ENCODE peak calls at places on chromosomes 1 and 21, in five cellular contexts. A is pancreas, H is stomach, R is vagina, K is kidney. I is an unnamed sample.
A peak's percentile ranks its signal among the peaks of the same experiment; 100 is the strongest.

GRCh38 chr1:61259379-61260148 is 177.2 kb downstream of the NFIA start:
- DNase-seq in R (no peak), A (no peak), H (no peak), K (no peak), I (no peak)

GRCh38 chr21:45263534-45263933 is 24.2 kb downstream of the POFUT2 start:
- DNase-seq in K (peak; percentile 19), A (peak; percentile 18), H (peak; percentile 16), R (peak; percentile 54), I (no peak)

GRCh38 chr1:89198500-89199072 is at the start of gene GBP4:
- DNase-seq in A (peak; percentile 61), H (peak; percentile 42), R (no peak), K (peak; percentile 75), I (peak; percentile 43)

GRCh38 chr1:30868833-30869435 is 39.6 kb downstream of the SDC3 start:
- DNase-seq in K (peak; percentile 43), A (no peak), H (no peak), R (no peak), I (no peak)

GRCh38 chr21:32702702-32703101 is 25.1 kb downstream of the SYNJ1 start:
- DNase-seq in A (no peak), R (no peak), K (no peak), H (no peak), I (no peak)

GRCh38 chr1:110538082-110538481 is 19.1 kb upstream of the KCNA10 start:
- DNase-seq in K (no peak), A (no peak), H (no peak), R (no peak), I (no peak)

GRCh38 chr1:170967042-170967910 is 31.9 kb downstream of the MROH9 start:
- DNase-seq in R (no peak), A (no peak), H (no peak), K (no peak), I (no peak)

GRCh38 chr1:173864179-173864867 is 3.5 kb downstream of the GAS5 start:
- DNase-seq in H (no peak), R (no peak), A (no peak), K (no peak), I (no peak)

GRCh38 chr1:9293512-9294439 is 1.1 kb downstream of the SPSB1 start:
- DNase-seq in K (no peak), A (peak; percentile 80), H (peak; percentile 33), R (no peak), I (peak; percentile 84)

GRCh38 chr1:153649867-153650235 is 8.7 kb upstream of the SNAPIN start:
- DNase-seq in A (peak; percentile 91), H (peak; percentile 93), K (no peak), R (no peak), I (no peak)

GRCh38 chr1:112956503-112957132 is 622 bp upstream of the SLC16A1 start:
- DNase-seq in R (peak; percentile 89), H (no peak), A (peak; percentile 62), K (peak; percentile 77), I (peak; percentile 34)

GRCh38 chr1:20472860-20473711 is 12.9 kb downstream of the CAMK2N1 start:
- DNase-seq in R (no peak), K (peak; percentile 89), A (no peak), H (peak; percentile 50), I (no peak)

GRCh38 chr1:150536836-150537731 is 12.1 kb upstream of the ADAMTSL4 start:
- DNase-seq in A (no peak), K (no peak), R (no peak), H (no peak), I (no peak)

GRCh38 chr1:10339815-10340214 is 59.0 kb upstream of the PGD start:
- DNase-seq in K (no peak), H (peak; percentile 32), R (no peak), A (no peak), I (no peak)

GRCh38 chr1:166588741-166589140 is 250.5 kb upstream of the POGK start:
- DNase-seq in H (no peak), R (no peak), K (no peak), A (no peak), I (no peak)

GRCh38 chr1:8334106-8334851 is 16.4 kb downstream of the SLC45A1 start:
- DNase-seq in R (no peak), K (peak; percentile 49), H (no peak), A (no peak), I (no peak)

GRCh38 chr1:200429221-200429751 is 19.4 kb upstream of the ZNF281 start:
- DNase-seq in A (no peak), R (no peak), K (no peak), H (no peak), I (no peak)

GRCh38 chr1:220368352-220369265 is 96.4 kb upstream of the RAB3GAP2 start:
- DNase-seq in R (peak; percentile 79), K (no peak), A (no peak), H (no peak), I (no peak)

GRCh38 chr1:117198097-117198496 is 12.6 kb downstream of the VTCN1 start:
- DNase-seq in A (no peak), K (no peak), R (no peak), H (no peak), I (no peak)

GRCh38 chr1:15923241-15923640 is 52.7 kb downstream of the ZBTB17 start:
- DNase-seq in H (no peak), R (no peak), A (no peak), K (no peak), I (no peak)

GRCh38 chr1:183732251-183732650 is 72.7 kb upstream of the RGL1 start:
- DNase-seq in A (no peak), K (no peak), R (no peak), H (no peak), I (no peak)

GRCh38 chr1:183733610-183734219 is 71.2 kb upstream of the RGL1 start:
- DNase-seq in R (no peak), A (no peak), H (no peak), K (no peak), I (no peak)

GRCh38 chr1:183736391-183736790 is 68.5 kb upstream of the RGL1 start:
- DNase-seq in R (no peak), K (no peak), A (no peak), H (no peak), I (no peak)

GRCh38 chr1:183735069-183735860 is 69.7 kb upstream of the RGL1 start:
- DNase-seq in H (no peak), R (no peak), K (no peak), A (no peak), I (no peak)

GRCh38 chr1:183734600-183735036 is 70.3 kb upstream of the RGL1 start:
- DNase-seq in R (no peak), K (peak; percentile 74), H (no peak), A (no peak), I (peak; percentile 35)
- H3K4me1 ChIP-seq in R (peaks cover 13% of the 10 kb centered on the region), K (peaks cover 3% of the 10 kb centered on the region), H (no peaks in the 10 kb centered on the region), A (peaks cover 2% of the 10 kb centered on the region), I (peaks cover 19% of the 10 kb centered on the region)

GRCh38 chr1:77757616-77758015 is 2.0 kb downstream of the USP33 start:
- DNase-seq in R (no peak), H (no peak), K (no peak), A (no peak), I (no peak)

GRCh38 chr1:77757066-77757584 is 2.5 kb downstream of the USP33 start:
- DNase-seq in A (no peak), H (no peak), R (no peak), K (no peak), I (no peak)

GRCh38 chr1:77762072-77762476 is 2.4 kb upstream of the USP33 start:
- DNase-seq in H (no peak), R (no peak), A (no peak), K (no peak), I (no peak)

GRCh38 chr1:77756052-77756754 is 3.4 kb downstream of the USP33 start:
- DNase-seq in K (no peak), H (no peak), A (no peak), R (no peak), I (no peak)

DNA sequence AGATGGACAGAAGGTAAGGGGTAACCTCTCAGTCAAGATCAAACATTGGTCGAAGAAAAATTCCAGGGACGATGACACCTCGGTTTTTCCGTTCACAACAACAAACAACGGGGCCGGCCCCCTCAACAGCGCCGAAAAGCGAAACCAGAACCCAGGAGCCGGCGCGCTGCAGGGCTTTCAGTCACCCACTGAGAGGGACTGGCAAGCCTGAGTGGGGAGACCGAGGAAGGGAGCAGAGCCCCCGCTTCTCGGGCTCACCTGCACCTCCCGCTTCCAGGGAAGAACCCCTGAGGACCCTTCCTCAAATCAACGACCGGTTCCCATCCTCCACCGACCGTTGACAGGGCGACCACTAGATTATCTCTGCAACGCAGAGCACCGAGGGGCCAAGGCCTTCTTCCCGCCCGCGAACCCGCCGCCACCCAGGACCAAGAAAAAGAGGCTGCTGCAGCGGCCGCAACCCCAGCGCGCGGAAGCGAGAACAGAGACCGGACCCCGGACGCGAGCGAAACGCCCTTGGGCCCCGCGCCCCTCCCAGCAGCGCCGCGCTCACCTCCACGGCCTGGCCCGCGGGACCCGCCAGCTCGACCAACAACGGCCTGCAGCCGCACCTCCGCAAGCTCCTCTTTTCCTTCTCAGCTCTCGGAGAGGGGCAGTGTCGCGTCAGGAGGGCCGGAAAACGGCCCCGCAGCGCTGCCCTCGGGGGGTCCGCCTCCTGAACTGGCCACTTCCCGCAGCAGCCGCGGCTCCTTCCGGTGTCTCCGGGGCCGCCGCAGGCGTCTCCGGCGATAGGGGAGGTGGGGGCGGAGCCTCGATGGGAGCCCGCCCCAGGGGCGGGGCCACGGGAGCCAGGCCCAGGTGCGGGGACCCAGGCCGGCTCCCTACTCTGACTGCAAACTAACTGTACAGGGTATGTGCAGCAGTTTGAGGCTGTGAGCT is at the start of gene USP33:
- DNase-seq in A (peak; percentile 96), H (peak; percentile 91), K (peak; percentile 96), R (peak; percentile 87), I (peak; percentile 91)
- TF ChIP-seq CTCF in A (no peak), H (no peak), K (no peak), R (no peak), I (no peak)

DNA sequence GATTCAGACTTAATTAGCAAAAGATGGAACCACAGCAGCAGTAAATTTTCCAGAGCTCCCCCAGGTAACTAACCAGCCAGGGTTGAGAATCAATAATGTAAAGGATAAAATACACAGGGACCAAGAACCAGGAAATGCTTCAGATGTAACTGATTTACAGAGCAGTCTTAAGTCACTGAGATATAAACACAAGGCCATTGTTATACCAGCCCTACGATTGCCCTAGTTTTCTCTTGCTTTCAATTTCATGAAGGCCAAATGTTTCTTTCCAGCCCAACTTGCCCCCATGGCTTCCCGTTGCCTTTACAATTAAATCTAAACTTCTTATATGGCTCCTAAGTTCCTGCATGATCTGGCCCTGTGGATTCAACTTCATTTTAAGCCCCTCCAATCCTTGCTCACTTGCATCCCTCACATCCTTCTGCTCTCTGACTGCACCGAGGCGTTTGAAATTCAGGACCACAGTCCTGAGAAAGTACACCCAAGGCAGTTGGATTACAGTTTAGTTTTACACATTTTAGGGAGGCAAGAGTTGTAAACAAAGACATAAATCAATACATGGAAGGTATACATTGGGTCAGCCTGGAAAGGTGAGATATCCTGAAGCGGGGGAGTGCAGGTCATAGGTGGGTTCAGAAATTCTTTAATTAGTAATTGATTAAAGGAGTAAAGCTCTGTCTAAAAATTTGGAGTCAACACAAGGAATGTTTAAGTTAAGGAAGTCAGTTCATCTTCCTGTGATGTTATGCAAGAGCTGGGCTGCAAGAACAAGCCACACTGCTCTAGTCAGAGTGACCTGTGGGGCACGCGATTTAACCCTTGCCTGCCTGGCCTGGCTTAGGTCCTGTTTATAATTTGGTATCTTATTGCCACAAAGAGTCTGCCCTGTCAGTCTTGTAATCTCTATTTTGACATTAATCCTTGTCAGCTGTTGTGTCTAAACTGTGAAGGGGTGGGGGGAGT is 69.9 kb upstream of the COG2 start:
- DNase-seq in H (peak; percentile 42), R (no peak), A (no peak), K (no peak), I (no peak)
- H3K4me3 ChIP-seq in H (no peak overlapping the region), R (no peak overlapping the region), A (no peak overlapping the region), K (no peak overlapping the region), I (no peak overlapping the region)

DNA sequence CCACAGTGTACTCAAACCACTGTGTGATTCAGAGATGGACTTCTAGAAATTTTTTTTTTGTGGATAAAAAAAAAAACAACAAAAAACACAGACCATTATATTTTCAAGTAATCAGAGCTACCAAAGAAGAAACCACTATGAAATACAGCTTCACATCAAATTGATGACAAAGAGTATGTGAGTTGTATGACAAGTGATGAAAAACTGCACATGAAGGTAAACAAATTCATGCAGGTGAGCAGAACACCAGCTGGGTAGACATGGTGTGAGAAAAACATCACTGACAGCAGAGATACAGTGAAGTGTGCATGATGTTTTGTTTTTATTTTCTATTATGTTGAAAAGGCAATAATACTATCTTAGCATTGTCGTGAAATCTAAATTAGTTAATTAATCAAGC is 8.0 kb upstream of the PTPRC start:
- DNase-seq in R (no peak), A (no peak), K (no peak), H (no peak), I (no peak)
- H3K4me1 ChIP-seq in R (no peaks in the 10 kb centered on the region), A (no peaks in the 10 kb centered on the region), K (no peaks in the 10 kb centered on the region), H (no peaks in the 10 kb centered on the region), I (peaks cover 10% of the 10 kb centered on the region)

I was measured in left lung.